ENCODE peak calls at places on chromosomes 6 and 20, in ten cellular contexts. U is cardiac muscle cell; R is ovary; E is nucleus accumbens; K is upper lobe of left lung; Y is C1 segment of cervical spinal cord; W is GM13977; Q is stimulated activated CD4-positive, alpha-beta T cell treated with anti-CD3 and anti-CD28 coated beads, TNF-alpha, amount 100 ng/mL, for 1 hour; D is COR-L47; O is T-helper 17 cell. G is an unnamed sample.

GRCh38 chr20:62548483-62548882 is 72.7 kb upstream of the GATA5 start:
- DNase-seq in E (no peak), D (no peak), W (no peak), K (peak), Q (no peak), U (no peak), O (no peak), Y (no peak), R (no peak), G (no peak)

GRCh38 chr6:12420626-12421025 is 130.5 kb downstream of the EDN1 start:
- DNase-seq in E (no peak), O (no peak), R (no peak), U (no peak), Q (no peak), D (no peak), W (no peak), K (no peak), Y (no peak), G (no peak)

GRCh38 chr6:157188213-157188612 is 135.1 kb downstream of the TMEM242 start:
- DNase-seq in Y (no peak), K (no peak), E (no peak), D (no peak), R (no peak), Q (no peak), O (no peak), U (no peak), W (no peak), G (no peak)

GRCh38 chr6:112224088-112224487 is 30.3 kb downstream of the LAMA4 start:
- DNase-seq in O (no peak), W (no peak), U (no peak), R (no peak), D (no peak), Q (no peak), K (no peak), Y (no peak), E (no peak), G (no peak)

GRCh38 chr6:89084954-89085353 is 4.4 kb downstream of the PNRC1 start:
- DNase-seq in R (no peak), D (no peak), E (no peak), W (no peak), O (no peak), Q (no peak), K (no peak), Y (no peak), U (no peak), G (no peak)

GRCh38 chr6:15360300-15360699 is 114.4 kb downstream of the JARID2 start:
- DNase-seq in E (no peak), U (no peak), K (no peak), R (no peak), O (no peak), Q (no peak), W (no peak), Y (no peak), D (no peak), G (no peak)

GRCh38 chr20:61749406-61750075 is 316.1 kb downstream of the TAF4 start:
- DNase-seq in D (no peak), W (no peak), Y (no peak), Q (no peak), O (no peak), K (no peak), U (no peak), R (no peak), E (no peak), G (no peak)

GRCh38 chr6:36109092-36109491 is 21.2 kb upstream of the MAPK13 start:
- DNase-seq in Y (no peak), E (no peak), K (no peak), O (no peak), U (no peak), Q (no peak), W (no peak), D (no peak), R (no peak), G (no peak)

GRCh38 chr6:48194596-48195295 is 83.7 kb upstream of the PTCHD4 start:
- DNase-seq in W (no peak), Y (no peak), O (no peak), D (peak), Q (no peak), U (no peak), R (no peak), E (no peak), K (no peak), G (no peak)

GRCh38 chr6:135739288-135739687 is 112.2 kb upstream of the PDE7B start:
- DNase-seq in R (no peak), Q (no peak), W (no peak), O (no peak), E (no peak), D (no peak), U (no peak), Y (no peak), K (no peak), G (no peak)

GRCh38 chr20:63011798-63012197 is 5.0 kb upstream of the BHLHE23 start:
- DNase-seq in R (no peak), U (no peak), Y (no peak), D (peak), W (no peak), E (no peak), Q (no peak), K (no peak), O (no peak), G (no peak)

GRCh38 chr6:99016355-99016754 is 68.6 kb upstream of the FBXL4 start:
- DNase-seq in Q (no peak), E (no peak), O (no peak), R (no peak), D (no peak), U (no peak), K (no peak), Y (no peak), W (no peak), G (peak)

GRCh38 chr6:88519227-88520019 is 353.3 kb upstream of the CNR1 start:
- DNase-seq in K (no peak), O (no peak), R (no peak), E (no peak), W (no peak), D (no peak), Y (no peak), U (peak), Q (no peak), G (no peak)

GRCh38 chr6:44642870-44643522 is 255.5 kb downstream of the CDC5L start:
- DNase-seq in D (peak), R (no peak), W (no peak), U (no peak), K (no peak), O (no peak), E (no peak), Y (no peak), Q (no peak), G (no peak)

G was measured in HFF-Myc.